ENCODE peak calls at places on chromosomes 13 and 19, in six cellular contexts. One of them, this sample, is unnamed.

GRCh38 chr19:18606281-18607221 is at the start of gene CRLF1:
- DNase-seq in tibial nerve: no peak
- DNase-seq in GM13976: no peak
- DNase-seq in colonic mucosa: no peak
- DNase-seq in H9: no peak
- DNase-seq in A549: no peak
- DNase-seq in this sample: no peak

GRCh38 chr13:79030513-79030912 is 371.6 kb upstream of the OBI1 start:
- DNase-seq in GM13976: no peak
- DNase-seq in tibial nerve: no peak
- DNase-seq in A549: no peak
- DNase-seq in H9: no peak
- DNase-seq in colonic mucosa: no peak
- DNase-seq in this sample: no peak

GRCh38 chr13:94031609-94032008 is 447.9 kb downstream of the DCT start:
- DNase-seq in colonic mucosa: no peak
- DNase-seq in A549: no peak
- DNase-seq in GM13976: no peak
- DNase-seq in tibial nerve: no peak
- DNase-seq in H9: no peak
- DNase-seq in this sample: no peak

GRCh38 chr19:11814707-11815050 is 606 bp downstream of the ZNF440 start:
- DNase-seq in colonic mucosa: peak; percentile 37
- DNase-seq in GM13976: no peak
- DNase-seq in H9: peak; percentile 24
- DNase-seq in tibial nerve: no peak
- DNase-seq in A549: no peak
- DNase-seq in this sample: no peak

GRCh38 chr19:44905437-44906160 is at the start of gene APOE:
- DNase-seq in tibial nerve: no peak
- DNase-seq in GM13976: no peak
- DNase-seq in A549: no peak
- DNase-seq in H9: peak; percentile 91
- DNase-seq in colonic mucosa: no peak
- DNase-seq in this sample: no peak

GRCh38 chr13:53075356-53076041 is 46.9 kb downstream of the OLFM4 start:
- DNase-seq in colonic mucosa: no peak
- DNase-seq in H9: no peak
- DNase-seq in tibial nerve: no peak
- DNase-seq in A549: no peak
- DNase-seq in GM13976: no peak
- DNase-seq in this sample: no peak

GRCh38 chr13:32056316-32056715 is 24.7 kb downstream of the FRY start:
- DNase-seq in H9: no peak
- DNase-seq in tibial nerve: no peak
- DNase-seq in colonic mucosa: peak; percentile 56
- DNase-seq in A549: no peak
- DNase-seq in GM13976: no peak
- DNase-seq in this sample: no peak

GRCh38 chr13:100149389-100149788 is 60.5 kb downstream of the PCCA start:
- DNase-seq in GM13976: no peak
- DNase-seq in H9: no peak
- DNase-seq in tibial nerve: no peak
- DNase-seq in colonic mucosa: no peak
- DNase-seq in A549: no peak
- DNase-seq in this sample: no peak

GRCh38 chr13:60331249-60332012 is 65.6 kb upstream of the TDRD3 start:
- DNase-seq in H9: no peak
- DNase-seq in colonic mucosa: no peak
- DNase-seq in tibial nerve: no peak
- DNase-seq in GM13976: no peak
- DNase-seq in A549: no peak
- DNase-seq in this sample: no peak

GRCh38 chr13:112101360-112101930 is 34.5 kb downstream of the SOX1 start:
- DNase-seq in A549: no peak
- DNase-seq in colonic mucosa: no peak
- DNase-seq in H9: no peak
- DNase-seq in GM13976: no peak
- DNase-seq in tibial nerve: no peak
- DNase-seq in this sample: no peak

GRCh38 chr13:42883771-42884170 is 102.4 kb downstream of the FAM216B start:
- DNase-seq in tibial nerve: no peak
- DNase-seq in colonic mucosa: peak; percentile 23
- DNase-seq in A549: no peak
- DNase-seq in H9: no peak
- DNase-seq in GM13976: no peak
- DNase-seq in this sample: no peak

DNA sequence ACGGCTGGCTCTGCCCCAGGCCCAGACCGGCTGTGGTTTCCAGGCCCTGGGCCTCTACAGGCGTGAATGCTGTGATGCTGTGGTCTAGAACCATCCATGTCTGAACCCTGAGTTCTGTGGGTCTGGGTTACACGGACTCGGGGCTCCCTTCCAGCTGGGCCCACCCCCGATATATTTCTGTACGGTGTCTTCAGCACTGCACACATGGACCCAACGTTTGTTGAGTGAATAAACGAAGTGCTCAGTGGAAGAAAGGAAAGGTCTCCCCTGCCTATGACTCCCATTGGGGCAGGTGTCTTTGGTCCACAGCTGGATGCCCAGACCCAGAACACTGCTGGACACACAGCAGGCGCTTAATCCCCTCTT is 6.7 kb downstream of the TEKTIP1 start:
- DNase-seq in GM13976: no peak
- DNase-seq in H9: no peak
- DNase-seq in tibial nerve: no peak
- DNase-seq in A549: no peak
- DNase-seq in colonic mucosa: no peak
- DNase-seq in this sample: no peak
- TF ChIP-seq CTCF in GM13976: no peak
- TF ChIP-seq CTCF in H9: no peak
- TF ChIP-seq CTCF in tibial nerve: no peak
- TF ChIP-seq CTCF in A549: no peak
- TF ChIP-seq CTCF in colonic mucosa: no peak
- TF ChIP-seq CTCF in this sample: no peak

GRCh38 chr19:47430041-47430802 is 10.9 kb upstream of the MEIS3 start:
- DNase-seq in A549: no peak
- DNase-seq in H9: peak; percentile 79
- DNase-seq in colonic mucosa: peak; percentile 73
- DNase-seq in GM13976: no peak
- DNase-seq in tibial nerve: no peak
- DNase-seq in this sample: no peak
- TF ChIP-seq CTCF in A549: no peak
- TF ChIP-seq CTCF in H9: no peak
- TF ChIP-seq CTCF in colonic mucosa: no peak
- TF ChIP-seq CTCF in GM13976: no peak
- TF ChIP-seq CTCF in tibial nerve: no peak
- TF ChIP-seq CTCF in this sample: no peak

GRCh38 chr13:22103046-22103445 is 432.2 kb downstream of the FGF9 start:
- DNase-seq in H9: no peak
- DNase-seq in tibial nerve: no peak
- DNase-seq in colonic mucosa: no peak
- DNase-seq in A549: no peak
- DNase-seq in GM13976: no peak
- DNase-seq in this sample: no peak
- TF ChIP-seq CTCF in H9: no peak
- TF ChIP-seq CTCF in tibial nerve: no peak
- TF ChIP-seq CTCF in colonic mucosa: peak; percentile 33
- TF ChIP-seq CTCF in A549: no peak
- TF ChIP-seq CTCF in GM13976: no peak
- TF ChIP-seq CTCF in this sample: no peak

GRCh38 chr13:110885966-110886365 is 28.9 kb downstream of the ANKRD10 start:
- DNase-seq in A549: no peak
- DNase-seq in colonic mucosa: no peak
- DNase-seq in GM13976: no peak
- DNase-seq in H9: peak; percentile 75
- DNase-seq in tibial nerve: no peak
- DNase-seq in this sample: no peak
- TF ChIP-seq CTCF in A549: no peak
- TF ChIP-seq CTCF in colonic mucosa: no peak
- TF ChIP-seq CTCF in GM13976: no peak
- TF ChIP-seq CTCF in H9: peak; percentile 57
- TF ChIP-seq CTCF in tibial nerve: no peak
- TF ChIP-seq CTCF in this sample: no peak

DNA sequence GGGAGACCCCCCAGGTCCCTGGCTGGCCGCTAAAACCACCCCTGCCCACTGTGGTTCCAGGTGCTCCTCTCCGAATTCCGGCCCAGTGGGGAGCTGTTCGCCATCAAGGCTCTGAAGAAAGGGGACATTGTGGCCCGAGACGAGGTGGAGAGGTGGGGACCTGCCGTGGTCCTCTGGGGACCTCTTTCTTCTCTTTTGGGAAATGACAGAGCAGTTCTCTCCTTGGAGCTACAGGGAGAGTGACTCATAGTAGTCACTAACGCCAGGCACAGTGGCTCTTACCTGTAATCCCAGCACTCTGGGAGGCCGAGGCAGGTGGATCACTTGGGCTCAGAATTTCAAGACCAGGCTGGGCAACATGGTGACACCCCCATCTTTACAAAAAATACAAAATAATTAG is 7.3 kb downstream of the PTGER1 start:
- DNase-seq in H9: no peak
- DNase-seq in A549: no peak
- DNase-seq in colonic mucosa: no peak
- DNase-seq in GM13976: peak; percentile 47
- DNase-seq in tibial nerve: no peak
- DNase-seq in this sample: no peak
- TF ChIP-seq CTCF in H9: peak; percentile 22
- TF ChIP-seq CTCF in A549: peak; percentile 10
- TF ChIP-seq CTCF in colonic mucosa: no peak
- TF ChIP-seq CTCF in GM13976: no peak
- TF ChIP-seq CTCF in tibial nerve: no peak
- TF ChIP-seq CTCF in this sample: no peak

This sample was measured in omental fat pad.